ENCODE peak calls at places on chromosomes 2 and 18, in ten cellular contexts. L is CD8-positive, alpha-beta memory T cell; K is NCI-H2029; Y is H54; F is astrocyte; I is activated naive CD8-positive, alpha-beta T cell treated with anti-CD3 and anti-CD28 coated beads, Interleukin-2, amount 50 U/mL, for 24 hours; O is bronchial epithelial cell; T is H7; N is stimulated activated CD4-positive, alpha-beta T cell treated with anti-CD3 and anti-CD28 coated beads, TNF-alpha, amount 100 ng/mL, for 48 hours; E is nephron progenitor cell. M is an unnamed sample.

GRCh38 chr2:209773377-209773776 is 1.7 kb downstream of the UNC80 start:
- DNase-seq in L (no peak), K (peak; percentile 9), Y (no peak), F (no peak), I (no peak), O (no peak), T (peak; percentile 26), N (no peak), E (no peak), M (no peak)

GRCh38 chr2:189409136-189409535 is 32.1 kb upstream of the WDR75 start:
- DNase-seq in L (no peak), K (no peak), Y (no peak), F (peak; percentile 26), I (no peak), O (no peak), T (no peak), N (no peak), E (no peak), M (no peak)

GRCh38 chr2:96912356-96913116 is 42.7 kb upstream of the SEMA4C start:
- DNase-seq in L (no peak), K (no peak), Y (no peak), F (no peak), I (no peak), O (no peak), T (no peak), N (no peak), E (no peak), M (no peak)

GRCh38 chr18:36284671-36285295 is 12.7 kb upstream of the FHOD3 start:
- DNase-seq in L (peak; percentile 26), K (peak; percentile 38), Y (peak; percentile 22), F (peak; percentile 40), I (peak; percentile 20), O (peak; percentile 69), T (peak; percentile 46), N (no peak), E (peak; percentile 39), M (peak; percentile 53)

GRCh38 chr2:164114937-164115336 is 379.1 kb upstream of the FIGN start:
- DNase-seq in L (no peak), K (no peak), Y (no peak), F (no peak), I (no peak), O (peak; percentile 10), T (no peak), N (no peak), E (no peak), M (no peak)

GRCh38 chr2:26590960-26591618 is 50.1 kb downstream of the CIB4 start:
- DNase-seq in L (no peak), K (no peak), Y (no peak), F (no peak), I (no peak), O (no peak), T (no peak), N (no peak), E (no peak), M (no peak)

GRCh38 chr2:189350515-189351209 is 90.6 kb upstream of the WDR75 start:
- DNase-seq in L (no peak), K (no peak), Y (no peak), F (peak; percentile 99), I (no peak), O (no peak), T (no peak), N (no peak), E (no peak), M (peak; percentile 64)

GRCh38 chr2:12754643-12755042 is 37.9 kb downstream of the TRIB2 start:
- DNase-seq in L (no peak), K (no peak), Y (no peak), F (no peak), I (no peak), O (no peak), T (peak; percentile 63), N (no peak), E (peak; percentile 31), M (no peak)

GRCh38 chr18:47881752-47882455 is 48.6 kb downstream of the SMAD2 start:
- DNase-seq in L (no peak), K (no peak), Y (no peak), F (peak; percentile 68), I (no peak), O (peak; percentile 76), T (no peak), N (no peak), E (no peak), M (peak; percentile 60)

GRCh38 chr2:46770622-46771021 is 145.0 kb downstream of the MCFD2 start:
- DNase-seq in L (no peak), K (no peak), Y (no peak), F (peak; percentile 91), I (no peak), O (no peak), T (no peak), N (no peak), E (no peak), M (peak; percentile 90)

M was measured in RCC 7860.